ENCODE peak calls at places on chromosomes 11 and 22, in eight cellular contexts. N is ovary, V is gastrocnemius medialis, P is IMR-90, F is tibial nerve, Z is A549, E is stomach, H is transverse colon. X is an unnamed sample. For H3K4me1, the result is how much of the 10 kb centered on the place peaks cover.

GRCh38 chr11:134978388-134979088 is 566.5 kb upstream of the B3GAT1 start:
- DNase-seq in P (no peak), H (no peak), V (no peak), E (no peak), N (no peak), Z (no peak), F (no peak), X (no peak)

GRCh38 chr11:76610871-76611475 is 59.6 kb downstream of the LRRC32 start:
- DNase-seq in F (no peak), Z (no peak), V (no peak), E (no peak), P (no peak), H (no peak), N (peak), X (no peak)

GRCh38 chr11:90178751-90179150 is 44.1 kb downstream of the CHORDC1 start:
- DNase-seq in P (no peak), F (no peak), Z (no peak), H (no peak), E (no peak), V (no peak), N (no peak), X (no peak)

GRCh38 chr11:38718049-38718448 is 2120.0 kb upstream of the RAG2 start:
- DNase-seq in N (no peak), V (no peak), P (no peak), Z (peak), F (no peak), H (no peak), E (no peak), X (no peak)

GRCh38 chr11:2388431-2389024 is 11.4 kb downstream of the CD81 start:
- DNase-seq in H (no peak), E (no peak), F (no peak), P (no peak), V (no peak), Z (no peak), N (no peak), X (no peak)

GRCh38 chr11:494761-495536 is 12.1 kb downstream of the RNH1 start:
- DNase-seq in H (no peak), E (no peak), Z (no peak), F (no peak), N (no peak), P (no peak), V (no peak), X (no peak)

GRCh38 chr11:2746401-2747230 is 46.8 kb upstream of the KCNQ1OT1 start:
- DNase-seq in V (no peak), F (no peak), Z (no peak), H (no peak), E (no peak), P (no peak), N (no peak), X (no peak)

GRCh38 chr11:119422505-119423416 is at the start of gene THY1:
- DNase-seq in V (no peak), F (no peak), Z (no peak), N (no peak), H (no peak), E (no peak), P (peak), X (no peak)

GRCh38 chr11:115740365-115740764 is 236.2 kb upstream of the CADM1 start:
- DNase-seq in F (no peak), V (no peak), N (no peak), E (no peak), H (no peak), Z (no peak), P (no peak), X (no peak)

GRCh38 chr11:118055966-118056365 is 20.9 kb upstream of the TMPRSS4 start:
- DNase-seq in Z (no peak), F (no peak), H (peak), N (no peak), E (no peak), P (no peak), V (no peak), X (no peak)

GRCh38 chr11:83480251-83480650 is 194.1 kb upstream of the CCDC90B start:
- DNase-seq in H (no peak), E (no peak), P (no peak), F (no peak), Z (no peak), V (no peak), N (no peak), X (no peak)

GRCh38 chr22:42217752-42218280 is 52.6 kb downstream of the TCF20 start:
- DNase-seq in F (no peak), Z (no peak), H (no peak), P (peak), V (no peak), E (no peak), N (no peak), X (no peak)

GRCh38 chr11:78228467-78228866 is 39.7 kb downstream of the USP35 start:
- DNase-seq in V (no peak), P (peak), F (no peak), N (no peak), H (peak), E (no peak), Z (peak), X (no peak)

GRCh38 chr11:133987221-133987620 is 30.5 kb upstream of the IGSF9B start:
- DNase-seq in V (no peak), N (no peak), E (no peak), H (no peak), F (no peak), Z (no peak), P (no peak), X (no peak)

GRCh38 chr11:122733301-122733686 is 77.8 kb downstream of the UBASH3B start:
- DNase-seq in F (peak), N (no peak), E (no peak), Z (peak), H (no peak), V (peak), P (peak), X (no peak)

GRCh38 chr11:116427903-116428637 is 344.7 kb downstream of the BUD13 start:
- DNase-seq in Z (no peak), N (no peak), H (no peak), E (no peak), V (no peak), P (no peak), F (peak), X (no peak)

GRCh38 chr11:57566035-57566504 is 1.4 kb downstream of the UBE2L6 start:
- DNase-seq in N (peak), H (peak), F (no peak), Z (no peak), E (peak), V (no peak), P (peak), X (no peak)

GRCh38 chr22:39431821-39432251 is 25.0 kb upstream of the MGAT3 start:
- DNase-seq in F (no peak), V (peak), P (peak), H (no peak), E (no peak), N (no peak), Z (no peak), X (no peak)

GRCh38 chr11:1012291-1012690 is 24.2 kb downstream of the MUC6 start:
- DNase-seq in E (no peak), Z (no peak), F (no peak), P (no peak), H (no peak), V (no peak), N (no peak), X (no peak)

GRCh38 chr11:86460461-86461404 is 86.0 kb downstream of the CCDC81 start:
- DNase-seq in Z (no peak), F (no peak), P (peak), E (no peak), V (no peak), N (no peak), H (no peak), X (no peak)

GRCh38 chr22:46652081-46652929 is 32.1 kb downstream of the GRAMD4 start:
- DNase-seq in Z (peak), F (no peak), E (no peak), H (peak), V (no peak), N (no peak), P (peak), X (no peak)

GRCh38 chr22:27594474-27595134 is 207.0 kb downstream of the MN1 start:
- DNase-seq in N (no peak), Z (no peak), E (no peak), F (no peak), H (no peak), P (no peak), V (no peak), X (no peak)

GRCh38 chr11:15923169-15923568 is 433.2 kb downstream of the SOX6 start:
- DNase-seq in H (no peak), V (no peak), E (no peak), P (no peak), N (no peak), F (no peak), Z (no peak), X (no peak)

GRCh38 chr11:106473089-106473722 is 395.7 kb downstream of the AASDHPPT start:
- DNase-seq in V (no peak), N (no peak), Z (no peak), E (no peak), F (no peak), H (no peak), P (peak), X (no peak)

GRCh38 chr11:133905677-133906156 is 51.1 kb downstream of the IGSF9B start:
- DNase-seq in F (no peak), P (no peak), V (no peak), Z (no peak), H (no peak), N (no peak), E (no peak), X (peak)

GRCh38 chr11:14656536-14657457 is 13.2 kb downstream of the PDE3B start:
- DNase-seq in V (no peak), F (no peak), H (no peak), E (no peak), N (no peak), P (no peak), Z (no peak), X (no peak)
- TF ChIP-seq POLR2A in V (no peak), F (no peak), H (no peak), E (no peak), N (no peak), P (no peak), Z (no peak), X (no peak)

GRCh38 chr11:20668844-20669832 is at the start of gene NELL1:
- DNase-seq in N (no peak), F (no peak), V (no peak), P (no peak), Z (no peak), E (no peak), H (no peak), X (no peak)

GRCh38 chr11:20672575-20672974 is 3.2 kb downstream of the NELL1 start:
- DNase-seq in V (no peak), N (no peak), H (no peak), F (no peak), P (no peak), Z (peak), E (no peak), X (no peak)

GRCh38 chr11:20669833-20670684 is 673 bp downstream of the NELL1 start:
- DNase-seq in N (no peak), H (no peak), P (no peak), Z (no peak), F (no peak), E (no peak), V (no peak), X (no peak)

GRCh38 chr11:20670932-20671403 is 1.6 kb downstream of the NELL1 start:
- DNase-seq in N (no peak), Z (no peak), P (no peak), E (no peak), F (no peak), H (no peak), V (no peak), X (no peak)

GRCh38 chr11:20671856-20672546 is 2.6 kb downstream of the NELL1 start:
- DNase-seq in V (no peak), F (no peak), N (no peak), H (no peak), P (no peak), E (no peak), Z (peak), X (no peak)
- TF ChIP-seq CTCF in V (no peak), F (no peak), N (no peak), H (no peak), P (no peak), E (no peak), Z (peak), X (no peak)

DNA sequence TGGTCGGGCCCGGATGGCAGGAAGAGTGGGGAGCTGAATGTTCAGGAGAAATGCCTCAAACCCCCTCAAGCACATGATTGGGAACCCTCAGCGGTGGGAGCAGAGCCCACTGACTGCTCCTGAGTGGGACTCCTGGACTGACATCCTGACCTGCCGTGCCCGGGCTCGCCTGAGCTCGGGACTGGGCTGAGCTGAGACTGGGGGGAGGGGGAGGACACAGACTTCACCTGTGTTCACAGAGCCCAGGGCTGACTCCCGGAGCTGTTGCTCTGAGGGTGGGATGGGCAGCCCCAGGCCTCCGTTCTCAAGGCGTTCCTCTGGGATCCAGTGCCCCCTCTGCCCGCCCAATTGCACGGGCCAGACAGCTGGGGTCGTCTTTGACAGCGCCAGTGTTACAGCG is 24.6 kb downstream of the DAGLA start:
- DNase-seq in Z (no peak), E (no peak), P (no peak), F (no peak), V (no peak), N (no peak), H (no peak), X (no peak)
- H3K4me1 ChIP-seq in Z (under half), E (under half), P (under half), F (under half), V (under half), N (under half), H (under half), X (under half)

DNA sequence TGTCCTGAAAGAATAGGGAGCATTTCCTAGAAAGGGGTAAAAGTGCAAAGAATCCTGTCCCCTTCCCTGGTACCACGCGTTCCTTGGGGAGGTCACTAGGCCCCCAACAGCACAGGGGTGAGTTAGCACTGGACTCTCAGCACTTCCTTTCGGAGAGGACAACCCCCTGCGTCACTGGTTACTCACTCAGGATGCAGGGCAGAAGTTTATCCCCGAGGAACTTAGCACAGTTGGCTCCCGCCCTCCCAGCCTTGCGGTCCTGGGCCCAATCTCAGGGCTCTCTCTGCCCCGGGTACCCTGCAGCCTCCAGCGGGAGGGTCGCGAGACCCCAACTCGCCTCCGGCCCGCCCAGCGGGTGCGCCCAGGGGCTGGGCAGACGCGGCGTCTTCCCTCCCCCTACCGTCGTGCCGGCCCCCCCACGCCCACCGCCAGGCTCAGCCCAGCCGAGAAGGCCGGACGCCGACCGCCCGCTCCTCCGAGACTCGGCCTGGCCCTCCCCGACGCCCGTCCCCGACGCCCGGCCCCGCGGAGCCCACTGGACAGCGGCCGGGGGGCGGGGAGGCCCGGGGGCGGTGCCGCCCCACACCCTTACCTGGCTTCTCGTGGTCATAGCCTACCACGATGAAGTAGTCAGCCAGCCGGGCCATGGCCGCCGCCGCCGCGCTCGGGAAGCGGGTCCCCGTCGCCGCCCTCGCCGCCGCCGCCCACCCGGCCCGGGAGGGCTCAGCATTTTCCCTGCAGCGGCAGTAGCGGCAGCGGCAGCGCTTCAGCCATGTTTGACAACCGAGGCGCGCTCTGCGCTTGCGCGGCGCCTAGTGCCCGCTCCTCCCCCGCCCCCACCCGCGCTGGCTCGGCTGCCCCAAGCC is at the start of gene SBF2:
- DNase-seq in V (peak), N (peak), F (peak), E (peak), P (peak), H (peak), Z (peak), X (peak)
- TF ChIP-seq POLR2A in V (peak), N (peak), F (peak), E (no peak), P (peak), H (peak), Z (peak), X (peak)

GRCh38 chr11:73330569-73331093 is 22.6 kb downstream of the ARHGEF17 start:
- DNase-seq in H (no peak), Z (peak), P (peak), V (no peak), F (no peak), N (no peak), E (no peak), X (no peak)
- TF ChIP-seq CTCF in H (no peak), Z (no peak), P (peak), V (peak), F (no peak), N (no peak), E (no peak), X (no peak)

DNA sequence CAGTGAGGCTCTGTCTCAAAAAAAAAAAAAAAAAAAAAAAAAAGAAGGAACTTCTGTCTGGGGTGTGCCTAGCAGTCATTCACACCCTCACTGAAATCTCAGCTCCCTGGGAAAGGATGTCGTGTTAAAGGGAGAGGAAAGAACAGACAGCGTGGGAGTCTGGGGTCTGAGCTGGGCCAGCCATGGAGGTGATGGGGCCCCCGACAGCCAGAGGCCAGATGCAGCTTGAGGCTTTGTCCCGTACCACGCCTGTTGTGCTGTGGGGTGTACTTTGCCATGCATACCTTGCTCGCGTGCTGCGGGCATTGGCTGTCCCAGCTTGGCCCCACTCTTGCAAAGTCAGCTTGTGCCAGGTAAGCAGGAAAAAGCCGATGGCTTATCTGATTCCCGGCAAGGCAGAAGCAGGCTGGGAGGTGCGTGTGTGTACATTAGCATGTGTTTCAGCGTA is 4.6 kb downstream of the SYT12 start:
- DNase-seq in Z (no peak), V (no peak), H (no peak), N (no peak), F (no peak), P (no peak), E (peak), X (peak)
- H3K4me1 ChIP-seq in Z (under half), V (under half), H (under half), N (under half), F (under half), P (under half), E (under half), X (under half)

GRCh38 chr11:130212431-130212961 is 52.9 kb downstream of the ST14 start:
- DNase-seq in F (no peak), N (peak), P (no peak), Z (no peak), H (peak), V (no peak), E (peak), X (no peak)

GRCh38 chr11:130213143-130213978 is 53.8 kb downstream of the ST14 start:
- DNase-seq in P (peak), Z (peak), H (peak), F (no peak), N (peak), E (peak), V (peak), X (peak)

GRCh38 chr11:130214861-130215530 is 55.4 kb downstream of the ST14 start:
- DNase-seq in P (no peak), E (peak), F (no peak), N (peak), V (no peak), Z (no peak), H (no peak), X (peak)

GRCh38 chr11:130215531-130216220 is 56.1 kb downstream of the ST14 start:
- DNase-seq in V (no peak), H (peak), F (no peak), E (peak), Z (no peak), N (no peak), P (no peak), X (no peak)

GRCh38 chr11:130213979-130214281 is 54.3 kb downstream of the ST14 start:
- DNase-seq in F (no peak), P (no peak), H (no peak), Z (no peak), N (peak), E (peak), V (no peak), X (no peak)
- TF ChIP-seq POLR2A in F (no peak), P (no peak), H (peak), Z (no peak), N (no peak), E (no peak), V (no peak), X (no peak)

GRCh38 chr11:102061276-102061675 is 14.0 kb downstream of the CFAP300 start:
- DNase-seq in F (no peak), E (no peak), Z (no peak), N (no peak), H (no peak), P (peak), V (no peak), X (no peak)
- TF ChIP-seq CTCF in F (peak), E (peak), Z (no peak), N (no peak), H (no peak), P (peak), V (no peak), X (no peak)

DNA sequence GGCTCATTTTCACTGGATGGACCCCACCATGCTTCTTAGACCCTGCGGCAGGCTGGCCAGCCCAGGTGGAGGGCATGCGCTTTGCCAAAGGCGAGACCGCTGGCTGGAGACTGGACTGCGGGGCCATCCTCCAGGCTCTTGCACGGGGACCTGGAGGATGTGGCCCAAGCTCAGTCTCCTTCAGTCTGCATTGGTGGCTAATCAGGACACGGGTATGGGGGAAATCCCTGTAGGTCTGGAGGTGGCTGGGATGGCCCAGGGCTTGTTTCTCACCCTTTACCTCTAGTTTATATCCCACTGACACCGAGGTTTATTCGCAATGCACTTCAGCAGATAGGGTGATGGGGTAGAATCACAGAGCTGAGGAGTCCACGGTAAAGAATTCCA is 45.0 kb downstream of the BCR start:
- DNase-seq in P (no peak), H (no peak), F (no peak), E (no peak), N (no peak), V (no peak), Z (no peak), X (no peak)
- H3K4me1 ChIP-seq in P (under half), H (half or more), F (half or more), E (half or more), N (under half), V (under half), Z (under half), X (under half)

GRCh38 chr11:66510271-66510989 is at the start of gene BBS1:
- DNase-seq in E (peak), H (peak), P (peak), N (peak), V (peak), F (peak), Z (peak), X (peak)
- TF ChIP-seq POLR2A in E (no peak), H (peak), P (no peak), N (peak), V (peak), F (no peak), Z (peak), X (no peak)